ENCODE peak calls at places on chromosomes 3 and 15, in four cellular contexts. I is H9, Q is mesendoderm, H is IMR-90. Y is an unnamed sample.

GRCh38 chr15:81097893-81098280 is 36.2 kb upstream of the CFAP161 start:
- DNase-seq in I (no peak), H (no peak), Q (no peak), Y (peak)

GRCh38 chr15:37995461-37996347 is 61.3 kb downstream of the TMCO5A start:
- DNase-seq in H (peak), I (no peak), Q (peak), Y (no peak)

GRCh38 chr15:100696452-100696851 is 94.1 kb downstream of the ASB7 start:
- DNase-seq in I (peak), Q (no peak), H (no peak), Y (no peak)

GRCh38 chr3:11717768-11718581 is 74.3 kb upstream of the VGLL4 start:
- DNase-seq in H (peak), Q (no peak), I (no peak), Y (no peak)

GRCh38 chr3:106338582-106339219 is 469.9 kb upstream of the CBLB start:
- DNase-seq in H (no peak), I (no peak), Q (no peak), Y (no peak)

GRCh38 chr3:40265181-40265580 is 44.3 kb upstream of the EIF1B start:
- DNase-seq in Q (no peak), H (no peak), I (no peak), Y (no peak)

GRCh38 chr15:40499931-40500330 is 29.1 kb downstream of the CHST14 start:
- DNase-seq in H (no peak), I (no peak), Q (no peak), Y (no peak)

GRCh38 chr3:171991166-171991565 is 48.2 kb upstream of the FNDC3B start:
- DNase-seq in Q (no peak), H (peak), I (no peak), Y (no peak)

GRCh38 chr3:38030126-38031021 is 932 bp upstream of the PLCD1 start:
- DNase-seq in I (no peak), H (no peak), Q (no peak), Y (no peak)

GRCh38 chr15:98609144-98609852 is 39.0 kb upstream of the IGF1R start:
- DNase-seq in H (peak), Q (peak), I (peak), Y (peak)

GRCh38 chr3:179321585-179322322 is 1.1 kb upstream of the ZNF639 start:
- DNase-seq in Q (peak), I (no peak), H (peak), Y (peak)

GRCh38 chr3:13077431-13078157 is 4.4 kb upstream of the IQSEC1 start:
- DNase-seq in H (no peak), I (no peak), Q (no peak), Y (no peak)

GRCh38 chr15:52040167-52040900 is 21.3 kb downstream of the MAPK6 start:
- DNase-seq in H (peak), Q (no peak), I (no peak), Y (no peak)

GRCh38 chr15:74482661-74483060 is 21.7 kb upstream of the UBL7 start:
- DNase-seq in Q (peak), I (peak), H (no peak), Y (no peak)

GRCh38 chr3:107367353-107367752 is 9.9 kb upstream of the CCDC54 start:
- DNase-seq in H (peak), I (no peak), Q (peak), Y (no peak)

GRCh38 chr3:159727506-159727905 is 261.1 kb upstream of the IL12A start:
- DNase-seq in Q (no peak), H (no peak), I (no peak), Y (no peak)

GRCh38 chr15:70605606-70606410 is 157.6 kb downstream of the UACA start:
- DNase-seq in I (no peak), Q (no peak), H (peak), Y (no peak)

GRCh38 chr15:66761723-66762595 is 59.9 kb downstream of the SMAD6 start:
- DNase-seq in Q (no peak), I (no peak), H (no peak), Y (no peak)

GRCh38 chr15:66115568-66116206 is 137.9 kb downstream of the MEGF11 start:
- DNase-seq in H (no peak), I (peak), Q (peak), Y (no peak)

GRCh38 chr3:117409256-117409655 is 699.7 kb downstream of the TUSC7 start:
- DNase-seq in I (no peak), Q (no peak), H (no peak), Y (no peak)

GRCh38 chr3:195154793-195155535 is 116.0 kb downstream of the XXYLT1 start:
- DNase-seq in Q (peak), I (no peak), H (peak), Y (no peak)

GRCh38 chr15:29670945-29671307 is 151.3 kb downstream of the TJP1 start:
- DNase-seq in Q (no peak), I (no peak), H (peak), Y (no peak)

GRCh38 chr15:98658831-98659699 is 10.7 kb downstream of the IGF1R start:
- DNase-seq in I (no peak), H (peak), Q (peak), Y (peak)

GRCh38 chr15:71921191-71921590 is 110.8 kb downstream of the NR2E3 start:
- DNase-seq in Q (no peak), H (peak), I (no peak), Y (no peak)

GRCh38 chr15:75453703-75454470 is 2.4 kb upstream of the SIN3A start:
- DNase-seq in I (peak), Q (peak), H (peak), Y (peak)

GRCh38 chr15:101049856-101050646 is 130.9 kb downstream of the LRRK1 start:
- DNase-seq in H (no peak), Q (no peak), I (no peak), Y (peak)

GRCh38 chr3:51391566-51392300 is 648 bp downstream of the RBM15B start:
- DNase-seq in H (peak), Q (peak), I (no peak), Y (peak)

DNA sequence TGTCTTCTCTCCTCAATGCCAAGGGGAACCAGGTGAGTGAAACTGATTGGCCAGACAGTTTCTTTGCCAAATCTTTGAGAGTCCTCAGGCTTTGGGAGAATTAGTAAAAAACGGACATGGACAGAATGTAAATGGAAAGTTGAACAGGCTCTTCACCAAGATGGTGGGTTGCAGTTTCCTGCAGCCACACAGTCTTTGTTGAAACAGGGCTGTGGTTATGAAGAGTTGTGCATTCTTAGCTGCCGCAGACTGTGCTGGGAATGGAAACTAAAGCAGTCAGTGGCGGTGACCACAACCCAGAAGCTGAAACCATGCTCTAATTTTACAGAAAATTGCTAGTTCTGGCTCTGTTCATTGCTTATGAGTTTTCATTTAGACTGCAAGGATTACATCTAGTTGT is 42.1 kb upstream of the TASOR start:
- DNase-seq in H (no peak), Q (no peak), I (no peak), Y (no peak)
- H3K56ac ChIP-seq in H (no peak), Q (no peak), I (no peak), Y (no peak)

GRCh38 chr15:35000511-35000910 is 12.4 kb upstream of the ZNF770 start:
- DNase-seq in H (peak), Q (no peak), I (no peak), Y (no peak)
- H3K56ac ChIP-seq in H (no peak), Q (peak), I (no peak), Y (no peak)

DNA sequence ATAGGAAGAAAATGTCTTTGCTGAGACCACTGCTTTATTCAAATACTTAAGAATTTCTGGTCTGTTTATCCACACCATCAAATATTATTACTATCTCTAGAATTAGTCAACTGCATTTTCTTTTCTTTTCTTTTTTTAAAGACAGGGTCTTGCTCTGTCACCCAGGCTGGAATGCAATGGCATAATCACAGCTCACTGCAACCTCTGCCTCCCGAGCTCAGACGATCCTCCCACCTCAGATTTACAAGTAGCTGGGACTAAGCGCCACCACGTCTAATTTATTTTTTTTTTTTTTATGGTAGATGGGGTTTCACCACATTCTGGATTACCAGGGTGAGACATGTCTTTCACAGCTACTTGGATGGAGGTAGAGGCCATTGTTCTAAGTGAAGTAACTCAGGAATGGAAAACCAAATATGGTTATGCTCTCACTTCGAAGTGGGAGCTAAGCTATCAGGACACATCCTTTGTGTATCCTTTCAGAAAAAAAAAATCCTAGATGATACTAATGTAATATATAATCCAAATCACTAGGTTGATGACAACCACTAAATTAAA is 52.8 kb downstream of the STAG1 start:
- DNase-seq in H (no peak), I (no peak), Q (peak), Y (no peak)
- H3K56ac ChIP-seq in H (no peak), I (no peak), Q (no peak), Y (no peak)

DNA sequence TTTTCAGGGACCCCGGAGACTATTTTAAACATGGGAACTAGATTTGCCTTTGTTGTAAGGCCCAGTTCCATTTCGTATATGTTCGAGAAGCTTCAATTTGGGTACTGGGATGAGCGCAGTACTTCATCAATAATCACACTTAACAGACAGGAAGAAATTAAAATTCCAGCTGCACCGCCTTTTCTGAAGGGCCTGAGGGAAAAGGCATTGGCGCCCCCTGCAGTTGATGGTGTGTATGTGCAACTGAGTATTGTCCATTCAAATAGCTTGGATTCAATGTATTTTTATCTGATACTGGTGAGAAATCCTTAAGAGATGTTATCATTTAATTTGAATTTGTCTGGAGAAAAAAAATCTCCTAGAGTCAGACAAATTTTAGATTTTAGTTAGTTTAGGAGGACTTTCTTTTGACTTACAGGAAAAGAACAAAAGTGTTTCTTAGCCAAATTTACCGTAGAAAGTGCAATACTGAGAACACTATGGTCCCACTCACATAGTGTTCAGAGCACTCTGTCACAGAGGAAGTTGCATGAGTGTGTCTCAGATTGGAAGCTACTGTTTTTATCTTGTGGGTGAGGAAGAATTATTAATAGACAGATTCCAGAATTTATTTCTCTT is 5.4 kb upstream of the ALDH1A2 start:
- DNase-seq in Q (peak), I (peak), H (peak), Y (no peak)
- H3K56ac ChIP-seq in Q (no peak), I (no peak), H (no peak), Y (no peak)

GRCh38 chr3:45499529-45499928 is 95.0 kb upstream of the LIMD1 start:
- DNase-seq in I (no peak), H (peak), Q (no peak), Y (no peak)
- H3K56ac ChIP-seq in I (no peak), H (no peak), Q (no peak), Y (no peak)

GRCh38 chr3:98702166-98702565 is 61.0 kb upstream of the ST3GAL6 start:
- DNase-seq in I (no peak), H (peak), Q (no peak), Y (no peak)
- H3K56ac ChIP-seq in I (no peak), H (no peak), Q (no peak), Y (no peak)

GRCh38 chr15:90884719-90885431 is 571 bp downstream of the FES start:
- DNase-seq in Q (no peak), I (no peak), H (no peak), Y (no peak)
- H3K56ac ChIP-seq in Q (peak), I (no peak), H (no peak), Y (no peak)